ENCODE peak calls at places on chromosomes 5 and 9, in ten cellular contexts. P, W, V, M, R, A, D, C, K and Y are unnamed samples.

GRCh38 chr5:152606739-152607138 is 201.7 kb upstream of the NMUR2 start:
- DNase-seq in C (no peak), P (no peak), W (no peak), A (no peak), M (no peak), V (no peak), R (no peak), K (no peak), D (no peak), Y (no peak)

GRCh38 chr5:39115644-39116346 is 41.6 kb upstream of the RICTOR start:
- DNase-seq in M (no peak), W (no peak), D (no peak), A (no peak), K (no peak), P (no peak), R (no peak), V (no peak), C (no peak), Y (no peak)

GRCh38 chr5:79333852-79334557 is 98.1 kb downstream of the JMY start:
- DNase-seq in R (no peak), P (no peak), M (no peak), A (no peak), W (peak), K (no peak), D (no peak), V (no peak), C (no peak), Y (no peak)

GRCh38 chr9:116144555-116144954 is 9.0 kb upstream of the PAPPA start:
- DNase-seq in A (no peak), D (no peak), K (no peak), V (no peak), R (no peak), M (no peak), P (no peak), W (no peak), C (no peak), Y (no peak)

GRCh38 chr5:180785794-180786221 is 16.8 kb downstream of the MGAT1 start:
- DNase-seq in D (peak), M (no peak), W (peak), C (peak), K (no peak), R (peak), V (no peak), A (peak), P (no peak), Y (no peak)

GRCh38 chr5:115542076-115542475 is 2.5 kb downstream of the FEM1C start:
- DNase-seq in V (no peak), P (no peak), C (no peak), W (no peak), D (no peak), M (no peak), R (no peak), A (no peak), K (no peak), Y (no peak)

GRCh38 chr9:130138791-130139190 is 33.4 kb upstream of the NCS1 start:
- DNase-seq in K (no peak), P (peak), D (no peak), W (no peak), A (peak), M (peak), C (no peak), R (peak), V (no peak), Y (no peak)

GRCh38 chr9:116394070-116394469 is 240.5 kb downstream of the PAPPA start:
- DNase-seq in A (no peak), V (no peak), K (no peak), C (no peak), W (no peak), D (no peak), P (no peak), R (no peak), M (no peak), Y (no peak)

GRCh38 chr9:121599186-121599871 is 52.1 kb upstream of the DAB2IP start:
- DNase-seq in W (peak), R (no peak), D (peak), A (peak), V (no peak), K (no peak), C (peak), M (no peak), P (no peak), Y (peak)

GRCh38 chr9:112753725-112754124 is 3.2 kb downstream of the SNX30 start:
- DNase-seq in W (no peak), A (no peak), V (no peak), P (peak), K (no peak), M (peak), D (no peak), R (peak), C (peak), Y (no peak)

GRCh38 chr9:133942206-133942975 is 49.7 kb downstream of the VAV2 start:
- DNase-seq in V (no peak), D (no peak), M (no peak), K (no peak), C (no peak), W (no peak), P (no peak), A (no peak), R (no peak), Y (no peak)

GRCh38 chr9:129626944-129627297 is 958 bp downstream of the NTMT1 start:
- DNase-seq in C (no peak), K (no peak), V (no peak), P (no peak), W (no peak), R (peak), A (no peak), D (no peak), M (no peak), Y (no peak)

GRCh38 chr5:159519365-159519764 is 189.1 kb upstream of the IL12B start:
- DNase-seq in P (no peak), M (no peak), A (no peak), R (no peak), C (no peak), W (no peak), V (no peak), D (no peak), K (no peak), Y (no peak)

GRCh38 chr5:100900142-100900795 is 2.8 kb downstream of the ST8SIA4 start:
- DNase-seq in M (peak), D (peak), P (no peak), C (peak), R (peak), A (no peak), V (peak), W (peak), K (no peak), Y (no peak)
- TF ChIP-seq CTCF in M (peak), D (no peak), P (no peak), C (no peak), R (no peak), A (no peak), V (no peak), W (peak), K (peak), Y (peak)

GRCh38 chr5:32116574-32117313 is 57.4 kb downstream of the GOLPH3 start:
- DNase-seq in C (no peak), W (no peak), A (no peak), D (no peak), V (no peak), P (no peak), M (no peak), R (peak), K (no peak), Y (no peak)
- TF ChIP-seq CTCF in C (no peak), W (no peak), A (no peak), D (no peak), V (no peak), P (no peak), M (no peak), R (no peak), K (no peak), Y (no peak)

GRCh38 chr9:19553441-19553840 is 144.6 kb downstream of the ACER2 start:
- DNase-seq in P (no peak), W (no peak), K (no peak), C (no peak), V (no peak), A (no peak), D (no peak), M (no peak), R (no peak), Y (no peak)

GRCh38 chr9:19552693-19553092 is 143.9 kb downstream of the ACER2 start:
- DNase-seq in D (no peak), R (no peak), A (no peak), W (no peak), P (no peak), K (no peak), M (no peak), V (no peak), C (no peak), Y (no peak)

GRCh38 chr9:19552282-19552681 is 143.5 kb downstream of the ACER2 start:
- DNase-seq in R (no peak), A (no peak), W (no peak), D (no peak), P (no peak), V (no peak), K (no peak), M (no peak), C (no peak), Y (no peak)

GRCh38 chr9:19550009-19550408 is 141.2 kb downstream of the ACER2 start:
- DNase-seq in K (no peak), D (no peak), M (no peak), C (no peak), P (no peak), V (no peak), A (no peak), W (no peak), R (no peak), Y (no peak)

DNA sequence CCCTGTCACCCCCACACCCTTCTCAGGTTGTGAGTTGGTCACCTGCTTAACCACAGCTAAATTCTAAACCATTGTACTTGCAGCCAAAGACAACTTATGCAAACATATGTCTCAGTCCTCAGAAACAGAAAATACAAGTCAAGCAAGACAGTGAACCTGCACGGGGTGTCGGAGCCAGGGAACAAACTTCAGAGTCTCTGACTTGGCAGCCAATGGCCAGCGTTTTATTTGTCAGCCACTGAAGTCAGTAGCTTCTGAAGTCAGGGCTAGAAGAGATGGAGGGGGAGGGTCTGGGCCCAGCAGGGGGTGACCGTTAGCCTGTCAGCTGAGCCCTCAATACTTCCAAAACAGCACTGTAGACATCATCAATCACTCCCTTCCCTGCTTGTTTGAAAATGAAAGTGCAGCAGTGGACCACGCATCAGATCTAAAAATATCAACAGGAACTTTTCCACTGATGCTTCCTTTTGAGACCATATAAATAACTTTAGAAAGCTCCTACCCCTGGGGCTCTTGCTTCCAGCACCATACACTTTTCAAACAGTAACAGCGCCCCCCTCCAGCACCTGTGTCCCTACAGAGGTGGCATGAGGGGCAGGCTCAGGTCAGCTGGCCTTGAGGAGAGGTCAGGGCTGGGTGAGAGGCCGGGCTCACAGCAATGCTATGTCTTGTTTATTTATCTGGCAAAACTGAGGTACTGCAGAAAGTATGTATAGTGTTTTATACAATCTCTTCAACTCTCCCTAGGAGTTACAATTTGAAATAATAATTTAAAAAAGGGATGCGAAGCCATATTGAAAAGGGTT is 142.5 kb downstream of the ACER2 start:
- DNase-seq in D (no peak), W (peak), V (no peak), M (peak), P (no peak), K (peak), C (no peak), A (no peak), R (peak), Y (peak)
- TF ChIP-seq CTCF in D (no peak), W (no peak), V (no peak), M (no peak), P (no peak), K (peak), C (no peak), A (no peak), R (no peak), Y (peak)

GRCh38 chr9:4792572-4793411 is at the start of gene RCL1:
- DNase-seq in C (peak), K (peak), R (peak), M (peak), A (peak), D (peak), P (peak), W (peak), V (peak), Y (peak)
- TF ChIP-seq CTCF in C (no peak), K (no peak), R (no peak), M (no peak), A (no peak), D (no peak), P (no peak), W (no peak), V (no peak), Y (no peak)

DNA sequence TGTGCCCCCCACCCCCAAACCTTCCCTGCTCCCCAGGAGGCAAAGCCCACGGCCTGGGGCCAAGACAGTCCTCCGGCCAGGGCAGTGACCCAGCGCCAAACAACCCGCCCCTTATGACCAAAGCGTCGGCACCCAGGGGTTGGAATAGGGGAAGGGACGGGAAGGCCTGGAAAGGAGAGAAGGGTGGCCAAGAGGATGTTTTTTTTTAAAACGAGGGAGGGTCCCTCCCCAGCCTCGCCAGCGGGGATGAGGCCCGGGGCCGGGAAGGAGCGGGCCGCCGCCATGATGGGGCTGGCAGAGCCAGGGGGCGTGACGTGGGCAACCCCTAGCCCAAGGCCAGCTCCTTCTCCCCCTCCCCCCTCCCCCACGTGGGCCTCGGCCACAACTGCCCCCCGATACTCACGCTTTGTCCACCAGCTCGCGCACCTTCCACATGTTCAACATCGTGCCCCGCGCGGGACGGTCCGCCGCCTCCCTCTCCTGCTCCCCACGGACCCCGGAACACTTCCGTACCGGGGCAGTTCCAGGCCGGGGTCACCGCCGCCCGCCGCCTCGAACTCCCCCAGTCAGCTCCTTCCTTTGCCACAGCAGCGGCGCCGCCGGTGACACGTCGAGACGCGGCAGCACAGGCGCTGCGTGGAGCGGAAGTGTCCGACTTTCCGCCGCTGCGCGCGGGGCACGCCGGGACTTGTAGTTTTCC is at the start of gene CLINT1:
- DNase-seq in W (peak), V (peak), K (peak), D (peak), C (peak), P (peak), R (peak), M (peak), A (peak), Y (peak)
- TF ChIP-seq CTCF in W (no peak), V (no peak), K (peak), D (no peak), C (no peak), P (no peak), R (no peak), M (no peak), A (no peak), Y (no peak)

GRCh38 chr9:68530618-68531017 is 10.1 kb downstream of the TMEM252 start:
- DNase-seq in V (peak), C (no peak), D (peak), A (no peak), W (peak), P (no peak), K (no peak), M (no peak), R (no peak), Y (no peak)
- TF ChIP-seq CTCF in V (no peak), C (no peak), D (no peak), A (no peak), W (peak), P (peak), K (no peak), M (no peak), R (no peak), Y (no peak)

GRCh38 chr9:125784286-125785049 is 37.3 kb downstream of the PBX3 start:
- DNase-seq in K (no peak), A (no peak), M (no peak), W (no peak), D (no peak), C (no peak), P (no peak), R (peak), V (no peak), Y (no peak)
- TF ChIP-seq CTCF in K (no peak), A (no peak), M (no peak), W (no peak), D (no peak), C (no peak), P (no peak), R (no peak), V (no peak), Y (no peak)

DNA sequence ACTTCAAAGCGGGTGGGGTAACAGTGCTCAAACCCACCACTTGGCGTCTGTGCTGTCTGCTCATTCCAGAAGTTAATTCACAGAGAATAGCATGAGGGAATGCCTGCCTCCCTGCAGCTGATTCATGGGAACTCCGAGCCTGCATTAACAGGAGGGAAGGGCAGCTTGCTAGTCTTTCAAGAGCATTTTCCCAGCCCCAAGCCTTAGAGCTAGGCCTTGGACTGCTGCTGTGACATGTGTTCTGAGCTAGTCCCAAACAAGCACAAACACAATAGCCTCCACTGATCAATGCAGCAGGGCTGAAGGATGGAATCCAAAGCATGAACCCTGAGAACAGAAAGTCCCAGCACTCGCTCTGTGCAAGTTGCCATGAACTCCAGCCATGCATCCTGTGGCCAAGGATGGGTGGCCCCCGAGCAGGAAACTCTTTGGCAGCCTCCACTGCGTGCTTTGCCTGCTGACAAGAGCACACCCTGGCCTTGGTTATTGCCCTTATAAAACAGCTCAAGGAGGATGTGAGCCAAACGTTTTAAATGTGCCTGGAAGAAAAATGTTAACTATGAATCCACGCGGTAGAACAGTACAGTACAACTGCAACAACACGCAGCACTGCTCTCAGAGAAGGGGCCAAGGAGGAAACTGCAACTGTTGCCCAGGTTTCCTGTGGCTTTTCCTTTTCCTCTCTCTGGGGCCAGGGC is 653.1 kb upstream of the KLF4 start:
- DNase-seq in M (no peak), C (no peak), W (peak), A (peak), P (peak), R (peak), V (peak), D (peak), K (no peak), Y (no peak)
- TF ChIP-seq CTCF in M (no peak), C (no peak), W (peak), A (no peak), P (no peak), R (peak), V (no peak), D (no peak), K (no peak), Y (no peak)

GRCh38 chr5:176361437-176362097 is at the start of gene KIAA1191:
- DNase-seq in P (peak), M (peak), W (peak), C (peak), K (peak), A (peak), D (peak), R (peak), V (peak), Y (peak)
- TF ChIP-seq CTCF in P (peak), M (peak), W (peak), C (no peak), K (no peak), A (no peak), D (no peak), R (peak), V (no peak), Y (peak)

DNA sequence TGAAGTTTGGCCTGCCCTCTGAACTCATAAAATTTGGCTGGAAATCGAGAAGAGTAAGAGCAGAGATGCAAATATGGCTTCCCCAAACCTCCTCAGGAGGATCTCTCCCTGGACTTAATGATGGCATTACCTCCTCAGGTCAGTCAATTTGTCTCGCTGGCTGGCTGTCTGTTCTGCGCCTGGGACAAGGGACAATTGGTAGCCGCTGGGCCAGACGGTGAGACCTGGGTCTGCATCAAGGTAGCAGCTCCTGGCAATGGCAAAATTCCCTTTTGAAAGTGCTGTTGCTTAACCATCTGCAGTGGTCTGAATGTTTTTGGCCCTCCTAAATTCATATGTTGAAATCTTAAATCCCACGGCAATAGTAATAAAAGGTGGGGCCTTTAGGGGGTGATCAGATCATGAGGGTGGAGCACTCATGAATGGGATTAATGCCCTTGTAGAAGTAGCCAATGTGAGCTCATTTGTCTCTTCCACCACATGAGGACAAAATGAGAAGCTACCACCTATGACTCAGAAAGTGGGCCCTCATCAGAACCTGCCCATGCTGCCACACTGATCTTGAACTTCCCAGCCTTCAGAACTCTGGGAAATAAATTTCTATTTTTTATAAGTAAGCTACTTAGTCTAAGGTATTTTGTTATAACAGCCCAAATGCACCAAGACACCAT is 439.3 kb upstream of the KLF4 start:
- DNase-seq in P (no peak), A (no peak), W (no peak), D (no peak), M (no peak), V (no peak), C (no peak), K (no peak), R (no peak), Y (no peak)
- TF ChIP-seq CTCF in P (no peak), A (no peak), W (no peak), D (no peak), M (no peak), V (no peak), C (no peak), K (no peak), R (no peak), Y (no peak)